ENCODE peak calls at places on chromosomes 7 and 10, in eight cellular contexts. One of them, this sample, is unnamed.
A peak's percentile ranks its signal among the peaks of the same experiment; 100 is the strongest.

GRCh38 chr10:87622290-87623004 is 37.2 kb upstream of the PAPSS2 start:
- DNase-seq in HFFc6: no peak
- DNase-seq in osteoblast: no peak
- DNase-seq in hepatocyte: no peak
- DNase-seq in colonic mucosa: no peak
- DNase-seq in GM23338: peak; percentile 64
- DNase-seq in IMR-90: no peak
- DNase-seq in RWPE1: no peak
- DNase-seq in this sample: no peak

GRCh38 chr7:151705744-151706567 is 171.0 kb downstream of the PRKAG2 start:
- DNase-seq in colonic mucosa: peak; percentile 33
- DNase-seq in HFFc6: peak; percentile 36
- DNase-seq in IMR-90: peak; percentile 52
- DNase-seq in hepatocyte: peak; percentile 68
- DNase-seq in GM23338: peak; percentile 80
- DNase-seq in osteoblast: peak; percentile 91
- DNase-seq in RWPE1: no peak
- DNase-seq in this sample: no peak

GRCh38 chr10:57202356-57202755 is 841.3 kb upstream of the ZWINT start:
- DNase-seq in osteoblast: no peak
- DNase-seq in GM23338: no peak
- DNase-seq in colonic mucosa: no peak
- DNase-seq in HFFc6: no peak
- DNase-seq in IMR-90: no peak
- DNase-seq in hepatocyte: no peak
- DNase-seq in RWPE1: no peak
- DNase-seq in this sample: no peak

GRCh38 chr7:99106411-99106810 is 37.5 kb downstream of the SMURF1 start:
- DNase-seq in hepatocyte: no peak
- DNase-seq in HFFc6: no peak
- DNase-seq in IMR-90: no peak
- DNase-seq in osteoblast: no peak
- DNase-seq in GM23338: peak; percentile 59
- DNase-seq in colonic mucosa: no peak
- DNase-seq in RWPE1: no peak
- DNase-seq in this sample: no peak

GRCh38 chr10:31321396-31321941 is 2.5 kb downstream of the ZEB1 start:
- DNase-seq in GM23338: peak; percentile 3
- DNase-seq in IMR-90: peak; percentile 24
- DNase-seq in osteoblast: no peak
- DNase-seq in colonic mucosa: no peak
- DNase-seq in HFFc6: no peak
- DNase-seq in RWPE1: no peak
- DNase-seq in hepatocyte: no peak
- DNase-seq in this sample: no peak

GRCh38 chr10:110684800-110685446 is 40.8 kb downstream of the RBM20 start:
- DNase-seq in GM23338: peak; percentile 48
- DNase-seq in osteoblast: no peak
- DNase-seq in HFFc6: no peak
- DNase-seq in IMR-90: peak; percentile 85
- DNase-seq in hepatocyte: no peak
- DNase-seq in colonic mucosa: no peak
- DNase-seq in RWPE1: no peak
- DNase-seq in this sample: no peak

GRCh38 chr7:41006591-41006990 is 696.3 kb downstream of the INHBA start:
- DNase-seq in colonic mucosa: no peak
- DNase-seq in HFFc6: peak; percentile 25
- DNase-seq in hepatocyte: no peak
- DNase-seq in IMR-90: peak; percentile 44
- DNase-seq in RWPE1: peak; percentile 62
- DNase-seq in osteoblast: no peak
- DNase-seq in GM23338: no peak
- DNase-seq in this sample: no peak

GRCh38 chr7:159008417-159008816 is 136.2 kb downstream of the VIPR2 start:
- DNase-seq in RWPE1: no peak
- DNase-seq in colonic mucosa: no peak
- DNase-seq in GM23338: no peak
- DNase-seq in HFFc6: no peak
- DNase-seq in osteoblast: peak; percentile 61
- DNase-seq in hepatocyte: no peak
- DNase-seq in IMR-90: no peak
- DNase-seq in this sample: no peak

GRCh38 chr7:44678468-44679179 is 70.0 kb upstream of the ZMIZ2 start:
- DNase-seq in hepatocyte: peak; percentile 47
- DNase-seq in osteoblast: no peak
- DNase-seq in GM23338: no peak
- DNase-seq in RWPE1: peak; percentile 65
- DNase-seq in colonic mucosa: no peak
- DNase-seq in IMR-90: peak; percentile 86
- DNase-seq in HFFc6: peak; percentile 62
- DNase-seq in this sample: peak; percentile 70

GRCh38 chr10:106614293-106614692 is 550.2 kb downstream of the SORCS1 start:
- DNase-seq in RWPE1: no peak
- DNase-seq in colonic mucosa: no peak
- DNase-seq in hepatocyte: no peak
- DNase-seq in HFFc6: no peak
- DNase-seq in IMR-90: no peak
- DNase-seq in GM23338: no peak
- DNase-seq in osteoblast: no peak
- DNase-seq in this sample: no peak

GRCh38 chr7:124349443-124349842 is 316.6 kb upstream of the TMEM229A start:
- DNase-seq in RWPE1: no peak
- DNase-seq in osteoblast: no peak
- DNase-seq in GM23338: no peak
- DNase-seq in hepatocyte: no peak
- DNase-seq in HFFc6: no peak
- DNase-seq in colonic mucosa: no peak
- DNase-seq in IMR-90: no peak
- DNase-seq in this sample: no peak

GRCh38 chr7:121038717-121039509 is 50.4 kb downstream of the CPED1 start:
- DNase-seq in hepatocyte: no peak
- DNase-seq in osteoblast: no peak
- DNase-seq in IMR-90: no peak
- DNase-seq in colonic mucosa: no peak
- DNase-seq in GM23338: no peak
- DNase-seq in HFFc6: no peak
- DNase-seq in RWPE1: no peak
- DNase-seq in this sample: no peak

DNA sequence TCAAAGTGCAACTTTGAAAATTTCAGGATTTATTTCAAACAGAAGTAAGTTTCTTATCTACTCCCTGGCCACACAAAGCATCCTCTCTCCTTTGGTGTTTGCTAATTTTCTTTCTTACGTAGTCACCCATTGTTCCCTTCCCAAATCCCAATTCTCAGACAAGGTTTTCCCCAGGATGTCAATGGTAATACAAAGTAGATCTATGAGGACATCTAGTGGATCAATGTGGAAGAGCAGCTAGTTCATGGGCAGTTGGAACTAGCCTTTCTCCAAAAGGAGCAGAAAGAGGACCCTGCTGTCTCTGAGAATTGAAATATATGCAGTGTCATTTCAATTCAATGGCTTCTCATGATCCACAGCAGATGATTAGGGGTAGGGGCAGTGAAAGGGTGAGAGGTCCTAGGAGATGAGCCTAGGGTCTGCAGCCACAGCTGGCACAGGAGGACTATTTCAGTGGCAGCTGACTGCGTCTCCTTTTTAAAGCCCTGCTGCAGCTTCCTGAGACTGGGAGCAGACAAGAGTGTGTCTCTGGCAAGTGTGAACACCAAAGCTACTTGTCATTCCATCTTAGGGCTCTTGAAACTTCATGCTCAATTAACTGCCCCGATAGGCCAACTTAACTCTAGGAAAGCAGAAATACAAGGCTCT is 632.6 kb downstream of the KCNMA1 start:
- DNase-seq in GM23338: peak; percentile 89
- DNase-seq in osteoblast: peak; percentile 27
- DNase-seq in RWPE1: peak; percentile 61
- DNase-seq in hepatocyte: peak; percentile 66
- DNase-seq in HFFc6: peak; percentile 54
- DNase-seq in colonic mucosa: peak; percentile 33
- DNase-seq in IMR-90: peak; percentile 58
- DNase-seq in this sample: peak; percentile 54
- TF ChIP-seq CTCF in GM23338: peak; percentile 83
- TF ChIP-seq CTCF in osteoblast: peak; percentile 84
- TF ChIP-seq CTCF in RWPE1: peak; percentile 83
- TF ChIP-seq CTCF in hepatocyte: peak; percentile 83
- TF ChIP-seq CTCF in HFFc6: peak; percentile 85
- TF ChIP-seq CTCF in colonic mucosa: peak; percentile 65
- TF ChIP-seq CTCF in IMR-90: peak; percentile 74
- TF ChIP-seq CTCF in this sample: peak; percentile 84

DNA sequence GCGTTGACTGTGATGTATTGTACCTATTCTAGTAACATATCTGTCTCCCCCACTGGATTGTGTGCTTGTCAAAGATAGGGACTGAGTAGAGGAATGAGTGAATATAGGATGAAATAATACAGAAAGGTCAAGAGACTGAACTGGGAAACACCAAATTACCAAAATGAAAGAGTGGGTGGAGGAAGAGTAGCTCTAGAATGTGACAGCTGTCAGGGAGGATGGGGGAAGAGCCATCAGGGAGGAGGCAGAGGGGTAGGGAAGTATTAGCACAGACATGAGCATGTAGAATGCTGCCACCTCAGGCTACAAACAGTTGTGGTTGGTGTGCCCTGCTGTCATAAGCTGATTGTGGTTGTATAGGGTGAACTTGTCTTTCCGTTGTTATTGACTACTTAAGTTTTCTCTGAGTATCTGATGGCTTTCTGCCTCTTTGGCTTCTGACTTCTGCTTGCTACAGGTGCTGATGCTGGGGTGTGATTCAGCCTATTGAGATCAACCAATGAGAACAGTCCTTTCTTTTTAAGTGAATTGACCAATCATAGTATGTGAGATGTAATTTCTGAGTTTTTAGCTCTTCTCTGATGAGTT is 5.6 kb downstream of the CCSER2 start:
- DNase-seq in IMR-90: peak; percentile 55
- DNase-seq in HFFc6: peak; percentile 7
- DNase-seq in GM23338: peak; percentile 53
- DNase-seq in osteoblast: no peak
- DNase-seq in RWPE1: peak; percentile 69
- DNase-seq in hepatocyte: no peak
- DNase-seq in colonic mucosa: no peak
- DNase-seq in this sample: no peak
- TF ChIP-seq CTCF in IMR-90: no peak
- TF ChIP-seq CTCF in HFFc6: no peak
- TF ChIP-seq CTCF in GM23338: no peak
- TF ChIP-seq CTCF in osteoblast: no peak
- TF ChIP-seq CTCF in RWPE1: no peak
- TF ChIP-seq CTCF in hepatocyte: no peak
- TF ChIP-seq CTCF in colonic mucosa: no peak
- TF ChIP-seq CTCF in this sample: no peak

GRCh38 chr10:24842856-24843255 is 109.5 kb downstream of the PRTFDC1 start:
- DNase-seq in RWPE1: no peak
- DNase-seq in HFFc6: no peak
- DNase-seq in IMR-90: no peak
- DNase-seq in GM23338: no peak
- DNase-seq in osteoblast: no peak
- DNase-seq in colonic mucosa: no peak
- DNase-seq in hepatocyte: no peak
- DNase-seq in this sample: no peak
- TF ChIP-seq CTCF in RWPE1: no peak
- TF ChIP-seq CTCF in HFFc6: no peak
- TF ChIP-seq CTCF in IMR-90: no peak
- TF ChIP-seq CTCF in GM23338: no peak
- TF ChIP-seq CTCF in osteoblast: no peak
- TF ChIP-seq CTCF in colonic mucosa: no peak
- TF ChIP-seq CTCF in hepatocyte: no peak
- TF ChIP-seq CTCF in this sample: no peak

GRCh38 chr7:140393756-140394306 is 4.5 kb downstream of the SLC37A3 start:
- DNase-seq in IMR-90: no peak
- DNase-seq in HFFc6: no peak
- DNase-seq in RWPE1: no peak
- DNase-seq in osteoblast: no peak
- DNase-seq in colonic mucosa: no peak
- DNase-seq in hepatocyte: no peak
- DNase-seq in GM23338: no peak
- DNase-seq in this sample: no peak

GRCh38 chr7:140400381-140400780 is 2.1 kb upstream of the SLC37A3 start:
- DNase-seq in IMR-90: no peak
- DNase-seq in GM23338: no peak
- DNase-seq in hepatocyte: no peak
- DNase-seq in RWPE1: no peak
- DNase-seq in osteoblast: no peak
- DNase-seq in colonic mucosa: no peak
- DNase-seq in HFFc6: no peak
- DNase-seq in this sample: no peak

GRCh38 chr7:140402178-140402835 is 1.6 kb upstream of the RAB19 start:
- DNase-seq in IMR-90: peak; percentile 76
- DNase-seq in colonic mucosa: no peak
- DNase-seq in RWPE1: peak; percentile 21
- DNase-seq in HFFc6: peak; percentile 58
- DNase-seq in hepatocyte: no peak
- DNase-seq in GM23338: no peak
- DNase-seq in osteoblast: no peak
- DNase-seq in this sample: no peak

GRCh38 chr7:140398821-140399220 is 491 bp upstream of the SLC37A3 start:
- DNase-seq in osteoblast: no peak
- DNase-seq in colonic mucosa: no peak
- DNase-seq in hepatocyte: no peak
- DNase-seq in IMR-90: no peak
- DNase-seq in RWPE1: no peak
- DNase-seq in GM23338: no peak
- DNase-seq in HFFc6: no peak
- DNase-seq in this sample: no peak

GRCh38 chr7:140397784-140398750 is at the start of gene SLC37A3:
- DNase-seq in RWPE1: peak; percentile 92
- DNase-seq in osteoblast: peak; percentile 99
- DNase-seq in hepatocyte: peak; percentile 95
- DNase-seq in GM23338: peak; percentile 96
- DNase-seq in IMR-90: peak; percentile 72
- DNase-seq in HFFc6: peak; percentile 54
- DNase-seq in colonic mucosa: peak; percentile 93
- DNase-seq in this sample: no peak
- TF ChIP-seq CTCF in RWPE1: no peak
- TF ChIP-seq CTCF in osteoblast: no peak
- TF ChIP-seq CTCF in hepatocyte: no peak
- TF ChIP-seq CTCF in GM23338: no peak
- TF ChIP-seq CTCF in IMR-90: peak; percentile 14
- TF ChIP-seq CTCF in HFFc6: peak; percentile 22
- TF ChIP-seq CTCF in colonic mucosa: no peak
- TF ChIP-seq CTCF in this sample: no peak